ENCODE peak calls at places on chromosomes 13 and 19, in nine cellular contexts. C is IMR-90, S is aorta, D is Panc1, Y is RWPE1, T is endodermal cell, J is uterus, I is K562, Z is fibroblast of lung. N is an unnamed sample.

GRCh38 chr13:94858856-94859811 is 146.8 kb upstream of the SOX21 start:
- DNase-seq in C (peak), S (no peak), D (no peak), Y (no peak), T (peak), J (peak), I (no peak), Z (peak), N (peak)

GRCh38 chr13:78875792-78876580 is 217.0 kb upstream of the OBI1 start:
- DNase-seq in C (no peak), S (no peak), D (no peak), Y (no peak), T (peak), J (no peak), I (no peak), Z (no peak), N (peak)

GRCh38 chr13:82147526-82147925 is 1734.7 kb downstream of the SLITRK1 start:
- DNase-seq in C (no peak), S (no peak), D (no peak), Y (no peak), T (no peak), J (no peak), I (no peak), Z (no peak), N (no peak)

GRCh38 chr19:2477141-2477710 is 1.3 kb downstream of the GADD45B start:
- DNase-seq in C (peak), S (peak), D (no peak), Y (no peak), T (peak), J (peak), I (no peak), Z (peak), N (no peak)

GRCh38 chr13:39415403-39415802 is 187.6 kb downstream of the LHFPL6 start:
- DNase-seq in C (peak), S (no peak), D (no peak), Y (peak), T (peak), J (peak), I (no peak), Z (peak), N (peak)

GRCh38 chr13:112764864-112765561 is 75.2 kb downstream of the ATP11A start:
- DNase-seq in C (no peak), S (peak), D (no peak), Y (no peak), T (no peak), J (no peak), I (no peak), Z (no peak), N (peak)

GRCh38 chr19:55373993-55374757 is 2.5 kb upstream of the TMEM190 start:
- DNase-seq in C (peak), S (no peak), D (no peak), Y (no peak), T (peak), J (no peak), I (no peak), Z (peak), N (no peak)

GRCh38 chr19:12783226-12783848 is 7.9 kb upstream of the JUNB start:
- DNase-seq in C (no peak), S (no peak), D (no peak), Y (peak), T (peak), J (peak), I (no peak), Z (no peak), N (no peak)

GRCh38 chr19:38543807-38544568 is 73.8 kb downstream of the MAP4K1 start:
- DNase-seq in C (peak), S (peak), D (peak), Y (peak), T (peak), J (peak), I (peak), Z (peak), N (peak)

GRCh38 chr19:15307169-15307568 is 25.2 kb downstream of the BRD4 start:
- DNase-seq in C (no peak), S (no peak), D (no peak), Y (no peak), T (no peak), J (no peak), I (no peak), Z (no peak), N (no peak)

GRCh38 chr13:112062047-112062618 is 4.8 kb upstream of the SOX1 start:
- DNase-seq in C (no peak), S (no peak), D (no peak), Y (no peak), T (peak), J (no peak), I (no peak), Z (no peak), N (no peak)

GRCh38 chr13:99281811-99282263 is 23.7 kb upstream of the GPR18 start:
- DNase-seq in C (no peak), S (peak), D (no peak), Y (no peak), T (no peak), J (no peak), I (no peak), Z (no peak), N (no peak)

GRCh38 chr19:44939668-44940067 is 2.4 kb upstream of the APOC4 start:
- DNase-seq in C (no peak), S (no peak), D (no peak), Y (no peak), T (no peak), J (no peak), I (no peak), Z (no peak), N (no peak)

GRCh38 chr19:47315125-47315821 is 5.6 kb downstream of the C5AR1 start:
- DNase-seq in C (peak), S (peak), D (peak), Y (peak), T (peak), J (peak), I (peak), Z (peak), N (peak)

GRCh38 chr19:51544038-51544437 is 12.6 kb upstream of the SIGLEC6 start:
- DNase-seq in C (no peak), S (no peak), D (no peak), Y (no peak), T (no peak), J (no peak), I (no peak), Z (no peak), N (no peak)

GRCh38 chr13:107716741-107717140 is 498.6 kb downstream of the LIG4 start:
- DNase-seq in C (no peak), S (no peak), D (no peak), Y (no peak), T (no peak), J (no peak), I (no peak), Z (no peak), N (no peak)

GRCh38 chr19:47005164-47005641 is 14.4 kb upstream of the NPAS1 start:
- DNase-seq in C (no peak), S (no peak), D (no peak), Y (no peak), T (peak), J (no peak), I (peak), Z (no peak), N (peak)

GRCh38 chr13:44220948-44221347 is 152.7 kb upstream of the SERP2 start:
- DNase-seq in C (no peak), S (no peak), D (no peak), Y (no peak), T (no peak), J (no peak), I (no peak), Z (no peak), N (no peak)

GRCh38 chr19:19501798-19502197 is 13.6 kb downstream of the TSSK6 start:
- DNase-seq in C (no peak), S (no peak), D (no peak), Y (no peak), T (no peak), J (no peak), I (no peak), Z (no peak), N (no peak)

GRCh38 chr13:45490068-45490467 is 25.3 kb downstream of the COG3 start:
- DNase-seq in C (no peak), S (no peak), D (no peak), Y (no peak), T (no peak), J (no peak), I (peak), Z (no peak), N (no peak)

GRCh38 chr13:114113961-114114360 is 18.5 kb downstream of the RASA3 start:
- DNase-seq in C (no peak), S (peak), D (no peak), Y (no peak), T (peak), J (peak), I (no peak), Z (no peak), N (no peak)

GRCh38 chr13:46801831-46802230 is 4.9 kb upstream of the ESD start:
- DNase-seq in C (peak), S (no peak), D (no peak), Y (no peak), T (no peak), J (no peak), I (no peak), Z (peak), N (no peak)

GRCh38 chr13:71137106-71137505 is 729.9 kb downstream of the DACH1 start:
- DNase-seq in C (no peak), S (no peak), D (no peak), Y (no peak), T (no peak), J (no peak), I (no peak), Z (no peak), N (no peak)

GRCh38 chr19:54454781-54455675 is 6.0 kb downstream of the LENG8 start:
- DNase-seq in C (no peak), S (no peak), D (no peak), Y (no peak), T (no peak), J (no peak), I (no peak), Z (no peak), N (no peak)

GRCh38 chr19:14473915-14474578 is 1.1 kb downstream of the PTGER1 start:
- DNase-seq in C (no peak), S (no peak), D (no peak), Y (no peak), T (no peak), J (no peak), I (peak), Z (peak), N (no peak)

GRCh38 chr13:111354789-111355188 is 34.3 kb downstream of the TEX29 start:
- DNase-seq in C (no peak), S (no peak), D (no peak), Y (no peak), T (no peak), J (no peak), I (no peak), Z (no peak), N (no peak)

GRCh38 chr19:33903489-33903850 is 106.8 kb downstream of the KCTD15 start:
- DNase-seq in C (no peak), S (no peak), D (no peak), Y (no peak), T (no peak), J (no peak), I (no peak), Z (no peak), N (no peak)

GRCh38 chr13:79423801-79424642 is 18.0 kb upstream of the RBM26 start:
- DNase-seq in C (peak), S (no peak), D (no peak), Y (peak), T (no peak), J (no peak), I (peak), Z (peak), N (no peak)

GRCh38 chr19:40691421-40692211 is 1.2 kb upstream of the NUMBL start:
- DNase-seq in C (no peak), S (no peak), D (no peak), Y (no peak), T (peak), J (peak), I (peak), Z (peak), N (peak)

GRCh38 chr19:1295169-1296012 is 9.7 kb downstream of the EFNA2 start:
- DNase-seq in C (no peak), S (no peak), D (no peak), Y (peak), T (peak), J (no peak), I (peak), Z (no peak), N (peak)

GRCh38 chr19:47006496-47006895 is 13.1 kb upstream of the NPAS1 start:
- DNase-seq in C (no peak), S (no peak), D (no peak), Y (no peak), T (peak), J (no peak), I (no peak), Z (no peak), N (no peak)

GRCh38 chr13:41315466-41316047 is 4.5 kb downstream of the NAA16 start:
- DNase-seq in C (peak), S (no peak), D (no peak), Y (no peak), T (no peak), J (no peak), I (no peak), Z (peak), N (no peak)

GRCh38 chr13:23621316-23621645 is 51.1 kb downstream of the TNFRSF19 start:
- DNase-seq in C (peak), S (no peak), D (peak), Y (peak), T (no peak), J (no peak), I (no peak), Z (peak), N (no peak)

GRCh38 chr19:47778089-47778953 is at the start of gene SELENOW:
- DNase-seq in C (peak), S (peak), D (no peak), Y (peak), T (peak), J (peak), I (peak), Z (peak), N (peak)

DNA sequence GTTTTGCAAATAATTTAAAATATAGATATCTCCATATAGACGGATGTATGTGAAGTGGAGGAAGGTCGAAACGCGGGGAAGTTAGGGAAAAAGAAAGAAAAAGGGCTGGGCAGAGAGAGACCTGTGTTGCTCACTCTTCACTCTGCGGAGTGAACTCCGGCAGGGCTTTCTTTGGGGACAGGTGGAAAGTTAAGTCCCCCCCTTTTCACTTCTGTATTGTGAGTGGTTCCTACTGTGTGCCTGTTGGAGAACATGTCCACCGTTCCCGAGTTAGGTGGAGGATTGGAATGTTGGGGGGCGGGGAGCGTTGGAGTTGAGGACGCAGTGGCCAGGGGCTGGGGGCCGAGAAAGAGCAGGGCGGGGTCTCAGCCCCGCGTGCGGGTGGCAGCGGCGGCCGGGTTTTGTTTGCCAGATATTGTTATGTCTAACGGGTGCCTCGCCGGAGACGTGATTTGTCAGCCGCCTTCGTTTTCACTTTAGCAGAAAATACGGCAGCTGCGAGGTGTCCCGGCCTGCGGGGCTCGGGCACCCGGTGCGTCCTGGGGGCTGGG is 145.0 kb upstream of the ZNF536 start:
- DNase-seq in C (no peak), S (no peak), D (no peak), Y (no peak), T (peak), J (no peak), I (no peak), Z (no peak), N (no peak)
- H3K27ac ChIP-seq in C (no peak), S (no peak), D (no peak), Y (no peak), T (no peak), J (no peak), I (no peak), Z (no peak), N (no peak)

GRCh38 chr13:50197705-50198104 is 182.5 kb downstream of the KCNRG start:
- DNase-seq in C (peak), S (no peak), D (no peak), Y (no peak), T (no peak), J (no peak), I (no peak), Z (peak), N (no peak)

GRCh38 chr13:50200988-50201387 is 185.7 kb downstream of the KCNRG start:
- DNase-seq in C (no peak), S (no peak), D (no peak), Y (no peak), T (no peak), J (no peak), I (peak), Z (peak), N (no peak)

GRCh38 chr13:50198508-50198907 is 183.3 kb downstream of the KCNRG start:
- DNase-seq in C (peak), S (no peak), D (no peak), Y (peak), T (no peak), J (no peak), I (no peak), Z (peak), N (no peak)

GRCh38 chr13:50202485-50202884 is 187.2 kb downstream of the KCNRG start:
- DNase-seq in C (no peak), S (no peak), D (no peak), Y (no peak), T (no peak), J (no peak), I (no peak), Z (no peak), N (no peak)

DNA sequence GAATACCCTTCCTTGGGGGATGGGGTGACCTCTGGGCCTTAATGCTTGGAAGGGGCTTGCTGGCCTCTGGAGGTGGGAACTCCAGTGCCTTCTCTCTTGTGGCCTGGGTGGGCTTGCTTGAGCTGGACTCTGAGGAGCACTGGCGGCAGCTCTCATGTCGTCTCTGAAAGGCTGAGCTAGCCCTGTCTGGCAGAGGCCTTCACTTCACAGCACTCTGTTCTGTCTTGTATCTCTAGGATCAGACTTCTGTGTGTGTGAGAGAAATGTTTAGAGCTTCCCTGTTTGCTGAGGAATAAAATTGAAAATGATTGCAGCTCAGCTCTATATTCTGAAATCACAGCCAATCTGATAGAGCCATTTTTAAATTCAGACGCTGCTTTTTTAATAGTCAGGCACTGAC is 185.3 kb downstream of the KCNRG start:
- DNase-seq in C (no peak), S (no peak), D (no peak), Y (no peak), T (no peak), J (no peak), I (no peak), Z (no peak), N (no peak)
- H3K27ac ChIP-seq in C (no peak), S (no peak), D (peak), Y (no peak), T (no peak), J (peak), I (peak), Z (no peak), N (no peak)

DNA sequence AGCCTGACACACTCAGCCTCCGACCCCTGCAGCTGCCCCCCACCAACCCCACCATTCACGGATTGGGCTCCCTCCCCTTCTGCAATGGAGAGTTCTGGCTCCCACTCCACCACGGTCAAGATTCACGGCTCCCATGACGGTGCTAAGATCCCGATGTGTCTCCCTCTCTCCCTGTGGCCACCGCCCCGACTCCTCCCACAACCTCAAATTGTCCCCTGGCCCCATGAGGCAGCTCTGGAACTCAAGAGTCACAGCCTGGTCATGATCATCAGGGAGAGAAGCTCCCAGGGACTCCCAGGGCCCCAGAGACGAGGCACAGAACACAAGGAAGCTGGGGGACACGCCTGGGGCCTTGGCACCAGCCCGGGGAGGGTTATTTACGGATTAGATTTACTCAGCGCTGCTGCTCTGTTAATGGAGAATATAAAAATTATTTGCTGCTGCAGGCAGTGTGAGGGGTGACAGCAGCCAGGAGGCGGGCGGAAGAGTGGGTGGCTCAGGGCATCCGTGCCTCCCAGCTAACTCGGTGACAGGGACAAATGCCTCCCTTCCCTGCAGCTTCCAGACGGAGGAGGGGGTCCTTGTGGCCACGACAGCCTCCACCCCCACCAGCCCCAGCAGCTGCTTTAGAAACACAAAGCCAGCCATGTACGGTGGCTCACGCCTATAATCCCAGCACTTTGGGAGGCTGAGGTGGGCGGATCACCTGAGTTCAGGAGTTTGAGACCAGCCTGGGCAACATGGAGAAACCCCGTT is 184.2 kb downstream of the PTPRS start:
- DNase-seq in C (no peak), S (peak), D (no peak), Y (no peak), T (no peak), J (no peak), I (no peak), Z (no peak), N (peak)
- H3K27ac ChIP-seq in C (no peak), S (no peak), D (no peak), Y (no peak), T (peak), J (no peak), I (no peak), Z (no peak), N (no peak)

DNA sequence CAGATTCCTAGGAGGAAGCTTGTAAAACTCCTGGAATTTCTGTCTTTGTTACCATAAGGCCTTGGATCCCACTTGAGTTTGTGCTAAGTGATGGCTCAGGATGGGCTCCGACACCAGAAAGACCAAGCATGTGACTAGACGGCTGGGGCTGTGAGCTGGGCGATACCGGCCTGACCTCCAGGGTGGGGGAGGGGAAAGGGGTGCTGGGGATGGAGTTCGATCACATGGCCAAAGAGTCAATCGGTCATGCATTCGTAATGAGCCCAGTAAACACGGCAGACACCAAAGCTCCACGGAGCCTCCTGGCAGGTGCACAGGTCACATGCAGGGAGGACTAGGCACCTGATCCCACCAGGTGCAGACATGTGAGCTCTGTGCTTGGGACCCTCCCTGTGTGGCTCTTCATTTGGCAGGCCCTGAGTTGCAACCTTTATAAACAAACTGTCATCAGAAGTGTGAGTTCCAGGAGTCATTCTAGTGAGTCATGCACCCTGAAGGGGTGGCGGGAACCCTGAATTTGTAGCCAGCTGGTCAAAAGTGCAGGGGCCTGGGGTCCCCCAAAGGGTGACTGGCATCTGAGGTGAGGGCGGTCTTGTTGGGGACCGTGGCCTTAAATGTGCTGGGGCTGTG is 27.1 kb downstream of the ELAVL1 start:
- DNase-seq in C (peak), S (peak), D (no peak), Y (no peak), T (no peak), J (no peak), I (no peak), Z (no peak), N (no peak)
- H3K27ac ChIP-seq in C (no peak), S (no peak), D (no peak), Y (peak), T (no peak), J (no peak), I (no peak), Z (no peak), N (no peak)

N was measured in H9.